ENCODE peak calls at places on chromosomes 4 and X, in five cellular contexts. H is progenitor cell of endocrine pancreas, M is esophagus squamous epithelium, Y is transverse colon, T is A673. C is an unnamed sample.
A peak's percentile ranks its signal among the peaks of the same experiment; 100 is the strongest.

GRCh38 chr4:173051697-173052096 is 116.9 kb upstream of the GALNT7 start:
- DNase-seq in H (no peak), M (no peak), Y (no peak), T (peak; percentile 60), C (no peak)

GRCh38 chrX:28549839-28550238 is 37.4 kb upstream of the IL1RAPL1 start:
- DNase-seq in H (no peak), M (no peak), Y (no peak), T (no peak), C (no peak)

GRCh38 chr4:173420821-173421220 is 21.9 kb upstream of the SCRG1 start:
- DNase-seq in H (no peak), M (no peak), Y (no peak), T (no peak), C (no peak)

GRCh38 chr4:77095101-77095826 is 19.5 kb upstream of the CCNI start:
- DNase-seq in H (peak; percentile 19), M (no peak), Y (peak; percentile 84), T (peak; percentile 53), C (no peak)

GRCh38 chr4:41268024-41268423 is 11.3 kb downstream of the UCHL1 start:
- DNase-seq in H (no peak), M (no peak), Y (peak; percentile 17), T (no peak), C (no peak)

GRCh38 chr4:30801876-30802275 is 81.7 kb downstream of the PCDH7 start:
- DNase-seq in H (no peak), M (no peak), Y (no peak), T (no peak), C (no peak)

GRCh38 chr4:118752551-118752950 is 67.4 kb downstream of the METTL14 start:
- DNase-seq in H (no peak), M (no peak), Y (no peak), T (no peak), C (no peak)

GRCh38 chrX:9141496-9141895 is 107.6 kb upstream of the FAM9B start:
- DNase-seq in H (no peak), M (no peak), Y (no peak), T (no peak), C (no peak)

GRCh38 chrX:42129022-42129421 is 205.7 kb upstream of the CASK start:
- DNase-seq in H (no peak), M (no peak), Y (no peak), T (no peak), C (no peak)

DNA sequence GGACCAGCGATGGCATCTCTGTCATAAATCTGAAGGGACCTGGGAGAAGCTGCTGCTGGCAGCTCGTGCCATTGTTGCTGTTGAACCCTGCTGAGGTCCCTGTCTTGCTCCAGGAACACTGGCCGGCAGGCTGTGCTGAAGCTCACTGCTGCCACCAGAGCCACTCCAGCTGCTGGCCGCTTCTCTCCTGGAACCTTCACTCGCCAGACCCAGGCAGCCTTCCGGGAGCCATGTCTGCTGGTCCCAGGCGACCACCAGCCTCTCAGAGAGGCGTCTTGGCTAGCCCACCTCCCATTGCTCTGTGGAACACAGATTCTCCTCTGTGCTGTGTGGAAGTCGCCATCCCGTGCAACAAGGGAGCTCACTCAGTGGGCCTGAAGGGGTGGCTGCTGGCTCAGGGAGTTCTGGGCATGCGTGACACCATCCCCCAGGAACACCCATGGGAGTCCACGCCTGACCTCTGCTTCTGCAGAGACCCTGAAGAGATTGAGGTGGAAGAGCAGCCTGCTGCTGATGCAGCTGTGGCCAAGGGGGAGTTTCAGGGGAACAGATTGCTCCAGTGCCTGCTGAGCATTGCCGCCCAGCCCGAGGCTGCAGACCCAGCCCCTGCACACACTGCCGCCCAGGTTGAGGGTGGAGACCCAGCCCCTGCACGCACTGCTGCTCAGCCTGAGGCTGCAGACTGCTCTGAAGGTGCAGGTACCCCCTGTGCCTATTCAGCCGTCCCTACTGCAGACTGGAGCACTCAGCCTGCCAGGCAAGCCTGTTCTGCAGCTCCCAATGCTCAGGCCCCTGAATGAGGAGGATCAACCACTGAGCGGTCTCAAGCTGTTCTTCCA is 33.1 kb upstream of the CYP4V2 start:
- DNase-seq in H (no peak), M (no peak), Y (no peak), T (no peak), C (no peak)
- TF ChIP-seq CTCF in H (no peak), M (no peak), Y (no peak), T (no peak), C (no peak)

GRCh38 chrX:7170903-7171302 is 22.9 kb upstream of the PUDP start:
- DNase-seq in H (no peak), M (no peak), Y (peak; percentile 41), T (peak; percentile 33), C (no peak)
- TF ChIP-seq CTCF in H (peak; percentile 45), M (no peak), Y (peak; percentile 30), T (peak; percentile 49), C (no peak)

DNA sequence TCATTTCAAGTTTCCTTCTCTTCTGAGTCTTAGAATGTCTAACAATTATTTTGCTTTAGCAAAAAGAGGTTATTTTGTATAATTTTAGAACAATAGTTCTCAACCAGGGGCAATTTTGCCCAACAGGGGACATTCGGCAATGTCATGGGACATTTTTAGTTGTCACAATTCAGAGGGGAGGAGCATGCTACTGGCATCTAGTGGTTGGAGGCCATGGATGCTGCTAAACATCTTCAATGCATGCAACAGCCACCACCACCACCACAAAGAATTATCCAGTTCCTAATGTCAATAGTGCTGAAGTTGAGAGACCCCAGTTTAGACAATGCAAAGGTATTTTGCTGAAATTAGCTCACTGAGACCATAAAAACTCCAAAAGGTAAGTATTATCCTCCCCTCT is 122.5 kb downstream of the ARHGAP6 start:
- DNase-seq in H (no peak), M (no peak), Y (no peak), T (peak; percentile 11), C (no peak)
- TF ChIP-seq CTCF in H (no peak), M (no peak), Y (no peak), T (peak; percentile 24), C (no peak)

DNA sequence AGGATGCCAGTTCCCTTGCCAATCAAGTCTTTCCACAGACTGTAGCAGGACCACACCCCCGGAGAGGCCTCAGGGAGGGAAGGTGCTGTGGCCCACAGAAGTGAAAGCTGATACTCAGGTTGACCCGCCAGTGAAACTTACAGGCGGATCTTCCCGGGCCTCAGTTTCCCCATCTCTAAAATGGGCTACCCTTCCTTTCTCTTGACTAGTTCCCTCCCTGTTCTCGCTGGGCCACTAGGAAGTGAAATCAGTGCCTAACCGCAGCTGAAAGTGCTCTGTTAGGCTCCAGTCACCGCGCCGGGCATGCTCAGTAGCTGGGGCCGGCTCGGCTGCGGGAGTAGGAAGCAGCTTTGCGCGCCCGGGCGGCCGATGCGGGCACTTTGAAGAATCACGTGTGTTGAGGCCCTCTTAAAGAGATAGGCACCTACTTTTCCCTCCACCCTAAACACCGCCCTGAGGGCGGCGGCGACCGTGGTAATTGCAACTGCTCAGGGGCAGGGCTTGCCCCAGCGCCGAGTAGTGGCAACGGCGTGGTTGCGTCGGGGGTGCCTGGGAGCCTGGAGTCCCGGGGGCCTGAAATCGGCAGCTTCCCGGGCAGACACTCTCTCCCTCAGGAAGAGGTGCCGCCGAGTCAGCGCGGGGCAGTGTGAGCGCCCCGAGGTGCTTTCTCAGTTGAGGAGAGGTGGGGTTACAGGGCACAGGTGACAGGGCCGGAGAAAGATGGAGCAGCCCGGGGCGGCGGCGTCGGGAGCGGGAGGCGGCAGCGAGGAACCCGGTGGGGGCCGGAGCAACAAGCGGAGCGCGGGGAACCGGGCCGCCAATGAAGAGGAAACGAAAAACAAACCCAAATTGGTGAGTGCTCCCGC is at the start of gene DIAPH2:
- DNase-seq in H (peak; percentile 75), M (peak; percentile 28), Y (peak; percentile 87), T (peak; percentile 76), C (peak; percentile 9)
- TF ChIP-seq CTCF in H (peak; percentile 39), M (no peak), Y (peak; percentile 9), T (no peak), C (no peak)

GRCh38 chr4:147163311-147163710 is 217.6 kb upstream of the TTC29 start:
- DNase-seq in H (no peak), M (no peak), Y (no peak), T (no peak), C (no peak)

GRCh38 chr4:147160908-147161513 is 215.3 kb upstream of the TTC29 start:
- DNase-seq in H (no peak), M (no peak), Y (no peak), T (peak; percentile 76), C (peak; percentile 19)

GRCh38 chr4:147157860-147158701 is 212.4 kb upstream of the TTC29 start:
- DNase-seq in H (peak; percentile 33), M (no peak), Y (peak; percentile 9), T (peak; percentile 60), C (no peak)
- TF ChIP-seq CTCF in H (no peak), M (no peak), Y (no peak), T (no peak), C (no peak)

GRCh38 chrX:77160301-77160700 is 286.9 kb upstream of the FGF16 start:
- DNase-seq in H (no peak), M (no peak), Y (no peak), T (peak; percentile 6), C (no peak)
- TF ChIP-seq CTCF in H (peak; percentile 31), M (no peak), Y (no peak), T (peak; percentile 47), C (peak; percentile 39)

GRCh38 chrX:96211953-96212352 is 472.7 kb upstream of the DIAPH2 start:
- DNase-seq in H (no peak), M (no peak), Y (no peak), T (peak; percentile 34), C (no peak)
- TF ChIP-seq CTCF in H (no peak), M (no peak), Y (no peak), T (no peak), C (no peak)

GRCh38 chrX:5681159-5681558 is 547.5 kb downstream of the NLGN4X start:
- DNase-seq in H (no peak), M (no peak), Y (no peak), T (peak; percentile 70), C (no peak)
- TF ChIP-seq CTCF in H (peak; percentile 42), M (no peak), Y (no peak), T (peak; percentile 59), C (peak; percentile 37)

GRCh38 chr4:149701733-149702132 is 113.9 kb downstream of the IQCM start:
- DNase-seq in H (no peak), M (no peak), Y (no peak), T (no peak), C (no peak)

GRCh38 chr4:149700272-149700671 is 115.4 kb downstream of the IQCM start:
- DNase-seq in H (no peak), M (no peak), Y (no peak), T (no peak), C (no peak)

GRCh38 chr4:149702414-149703108 is 113.1 kb downstream of the IQCM start:
- DNase-seq in H (no peak), M (no peak), Y (no peak), T (no peak), C (no peak)

DNA sequence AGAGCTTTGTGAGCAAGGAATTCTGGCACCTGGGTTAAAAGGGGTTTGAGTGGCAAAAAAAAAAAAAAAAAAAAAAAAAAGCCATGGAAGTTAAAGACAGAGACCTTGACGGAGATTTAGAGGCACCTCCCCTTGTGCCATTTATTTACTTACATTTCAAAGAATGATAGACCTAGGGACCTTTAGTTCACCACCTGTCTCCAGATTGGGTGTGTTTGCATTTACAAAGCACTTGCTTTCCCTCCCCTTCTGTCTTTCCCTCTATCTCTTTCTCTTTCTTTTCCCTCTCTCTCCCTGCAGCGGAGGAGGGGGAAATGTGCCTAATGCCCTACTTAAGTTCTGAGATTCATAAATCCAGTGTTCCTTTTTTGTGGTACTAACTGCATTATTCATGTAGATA is 116.0 kb downstream of the IQCM start:
- DNase-seq in H (no peak), M (no peak), Y (no peak), T (no peak), C (no peak)
- TF ChIP-seq CTCF in H (no peak), M (no peak), Y (no peak), T (no peak), C (no peak)

C was measured in AG04449.